ENCODE peak calls at places on chromosomes 4 and X, in six cellular contexts. P is CD4-positive, alpha-beta T cell; O is left colon; Y is aorta; V is NCI-H1048; K is activated T-helper 9 cell treated with anti-CD3 and anti-CD28 coated beads, Interleukin-2, amount 50 U/mL, for 16 hours. X is an unnamed sample.

GRCh38 chr4:112636688-112637551 is at the start of the genes LARP7 and ZGRF1:
- DNase-seq in P (peak; percentile 97), O (peak; percentile 98), Y (peak; percentile 100), V (peak; percentile 98), K (peak; percentile 95), X (peak; percentile 99)

GRCh38 chrX:73877687-73878086 is 314.7 kb downstream of the CHIC1 start:
- DNase-seq in P (no peak), O (no peak), Y (no peak), V (no peak), K (no peak), X (no peak)

GRCh38 chr4:153079824-153080486 is 124.3 kb upstream of the TRIM2 start:
- DNase-seq in P (no peak), O (no peak), Y (no peak), V (no peak), K (no peak), X (no peak)

GRCh38 chrX:7614616-7615015 is 228.4 kb upstream of the VCX start:
- DNase-seq in P (no peak), O (no peak), Y (no peak), V (no peak), K (no peak), X (no peak)

GRCh38 chr4:236028-236427 is 69.2 kb downstream of the ZNF732 start:
- DNase-seq in P (no peak), O (no peak), Y (no peak), V (no peak), K (no peak), X (no peak)

GRCh38 chr4:114264877-114265291 is 285.4 kb upstream of the ARSJ start:
- DNase-seq in P (no peak), O (no peak), Y (no peak), V (no peak), K (no peak), X (no peak)

GRCh38 chr4:2058264-2059033 is 678 bp upstream of the NAT8L start:
- DNase-seq in P (no peak), O (no peak), Y (no peak), V (no peak), K (no peak), X (no peak)

GRCh38 chr4:1085404-1085799 is 28.0 kb downstream of the RNF212 start:
- DNase-seq in P (no peak), O (no peak), Y (no peak), V (no peak), K (no peak), X (peak; percentile 49)

GRCh38 chr4:95255396-95256107 is 293.2 kb downstream of the UNC5C start:
- DNase-seq in P (no peak), O (no peak), Y (no peak), V (no peak), K (no peak), X (no peak)

GRCh38 chrX:43973249-43973672 is at the start of gene NDP:
- DNase-seq in P (no peak), O (no peak), Y (peak; percentile 63), V (no peak), K (no peak), X (no peak)

GRCh38 chr4:41542526-41543270 is 4.7 kb downstream of the LIMCH1 start:
- DNase-seq in P (no peak), O (no peak), Y (no peak), V (no peak), K (no peak), X (no peak)

GRCh38 chrX:46630141-46630540 is 56.6 kb downstream of the CHST7 start:
- DNase-seq in P (no peak), O (no peak), Y (no peak), V (no peak), K (no peak), X (no peak)

GRCh38 chr4:158371158-158371557 is 150.5 kb upstream of the RXFP1 start:
- DNase-seq in P (no peak), O (no peak), Y (no peak), V (no peak), K (no peak), X (no peak)

GRCh38 chrX:130716822-130717405 is 186.1 kb downstream of the ENOX2 start:
- DNase-seq in P (no peak), O (no peak), Y (no peak), V (no peak), K (no peak), X (no peak)

GRCh38 chr4:39458505-39459300 is at the start of the genes LIAS and RPL9:
- DNase-seq in P (peak; percentile 91), O (peak; percentile 97), Y (peak; percentile 98), V (peak; percentile 93), K (peak; percentile 89), X (peak; percentile 97)

GRCh38 chr4:136036744-136037143 is 1495.5 kb downstream of the PCDH18 start:
- DNase-seq in P (no peak), O (no peak), Y (no peak), V (no peak), K (no peak), X (no peak)

GRCh38 chr4:23060776-23061175 is 368.0 kb downstream of the GBA3 start:
- DNase-seq in P (no peak), O (no peak), Y (no peak), V (no peak), K (no peak), X (no peak)

GRCh38 chrX:31123335-31123734 is 51.5 kb upstream of the FTHL17 start:
- DNase-seq in P (no peak), O (no peak), Y (no peak), V (no peak), K (no peak), X (no peak)

GRCh38 chrX:71251456-71251973 is 2.4 kb downstream of the ZMYM3 start:
- DNase-seq in P (no peak), O (no peak), Y (no peak), V (no peak), K (no peak), X (no peak)

GRCh38 chr4:88803600-88804096 is 106.0 kb upstream of the NAP1L5 start:
- DNase-seq in P (no peak), O (no peak), Y (no peak), V (no peak), K (no peak), X (no peak)

GRCh38 chrX:136778914-136779313 is 1.8 kb downstream of the ARHGEF6 start:
- DNase-seq in P (no peak), O (no peak), Y (no peak), V (no peak), K (no peak), X (no peak)

GRCh38 chr4:118732591-118733330 is 47.6 kb downstream of the METTL14 start:
- DNase-seq in P (no peak), O (no peak), Y (no peak), V (no peak), K (no peak), X (no peak)

GRCh38 chr4:99300934-99301333 is 10.1 kb upstream of the ADH1A start:
- DNase-seq in P (no peak), O (peak; percentile 66), Y (peak; percentile 86), V (no peak), K (no peak), X (no peak)

GRCh38 chr4:132003593-132003992 is 1145.5 kb upstream of the PCDH10 start:
- DNase-seq in P (no peak), O (no peak), Y (no peak), V (no peak), K (no peak), X (no peak)

GRCh38 chr4:146072381-146072780 is 103.1 kb upstream of the LSM6 start:
- DNase-seq in P (no peak), O (no peak), Y (no peak), V (no peak), K (no peak), X (no peak)

GRCh38 chrX:134542485-134542884 is 82.5 kb downstream of the HPRT1 start:
- DNase-seq in P (no peak), O (no peak), Y (no peak), V (no peak), K (no peak), X (no peak)

GRCh38 chr4:146943691-146944375 is 1.8 kb downstream of the TTC29 start:
- DNase-seq in P (no peak), O (no peak), Y (no peak), V (no peak), K (no peak), X (no peak)

GRCh38 chrX:115284877-115285276 is 4.6 kb upstream of the LUZP4 start:
- DNase-seq in P (no peak), O (no peak), Y (no peak), V (no peak), K (no peak), X (no peak)

GRCh38 chr4:78706302-78706701 is 69.8 kb upstream of the BMP2K start:
- DNase-seq in P (no peak), O (no peak), Y (no peak), V (no peak), K (no peak), X (no peak)

GRCh38 chr4:48017108-48017527 is 546 bp downstream of the NIPAL1 start:
- DNase-seq in P (no peak), O (peak; percentile 79), Y (peak; percentile 91), V (no peak), K (peak; percentile 47), X (no peak)

GRCh38 chrX:63050225-63050624 is 300.9 kb downstream of the SPIN4 start:
- DNase-seq in P (no peak), O (no peak), Y (no peak), V (peak; percentile 1), K (no peak), X (no peak)

GRCh38 chrX:149515954-149516602 is 11.0 kb upstream of the IDS start:
- DNase-seq in P (no peak), O (no peak), Y (no peak), V (no peak), K (no peak), X (no peak)

GRCh38 chr4:121822796-121823504 is 733 bp downstream of the CCNA2 start:
- DNase-seq in P (peak; percentile 4), O (peak; percentile 7), Y (no peak), V (peak; percentile 22), K (no peak), X (no peak)

GRCh38 chrX:52821079-52821760 is 10.1 kb downstream of the XAGE5 start:
- DNase-seq in P (no peak), O (no peak), Y (no peak), V (no peak), K (no peak), X (no peak)

GRCh38 chr4:129358571-129358970 is 262.6 kb downstream of the C4orf33 start:
- DNase-seq in P (no peak), O (no peak), Y (no peak), V (no peak), K (no peak), X (no peak)

GRCh38 chr4:169116270-169116901 is 106.3 kb upstream of the CBR4 start:
- DNase-seq in P (no peak), O (no peak), Y (no peak), V (no peak), K (no peak), X (no peak)

GRCh38 chrX:123859409-123859827 is 435 bp upstream of the XIAP start:
- DNase-seq in P (no peak), O (peak; percentile 80), Y (peak; percentile 90), V (peak; percentile 27), K (peak; percentile 32), X (no peak)

X was measured in mesenteric fat pad.